ENCODE peak calls at places on chromosomes 5 and 9, in seven cellular contexts. X is AG09309, Y is HepG2, J is colonic mucosa, V is GM12865, N is upper lobe of right lung, A is choroid plexus epithelial cell. R is an unnamed sample.

GRCh38 chr9:80554856-80555255 is 983.1 kb downstream of the TLE4 start:
- DNase-seq in X (no peak), Y (no peak), J (no peak), V (no peak), N (no peak), A (no peak), R (no peak)

GRCh38 chr5:78360674-78361225 is 333 bp downstream of the SCAMP1 start:
- DNase-seq in X (no peak), Y (no peak), J (peak; percentile 74), V (peak; percentile 66), N (peak; percentile 84), A (no peak), R (no peak)

GRCh38 chr9:32783168-32783891 is at the start of gene TMEM215:
- DNase-seq in X (no peak), Y (no peak), J (no peak), V (no peak), N (no peak), A (peak; percentile 0), R (no peak)

GRCh38 chr5:133035224-133035623 is 8.9 kb upstream of the ZCCHC10 start:
- DNase-seq in X (no peak), Y (no peak), J (no peak), V (no peak), N (no peak), A (no peak), R (no peak)

GRCh38 chr5:180441577-180441976 is 52.6 kb upstream of the CNOT6 start:
- DNase-seq in X (peak; percentile 52), Y (no peak), J (no peak), V (no peak), N (peak; percentile 92), A (peak; percentile 54), R (no peak)

GRCh38 chr9:92350129-92350739 is 24.5 kb downstream of the CENPP start:
- DNase-seq in X (peak; percentile 46), Y (no peak), J (no peak), V (no peak), N (no peak), A (peak; percentile 43), R (peak; percentile 12)

GRCh38 chr5:1799110-1799601 is 481 bp downstream of the MRPL36 start:
- DNase-seq in X (no peak), Y (peak; percentile 77), J (peak; percentile 36), V (peak; percentile 47), N (no peak), A (peak; percentile 43), R (no peak)

GRCh38 chr5:78597068-78597857 is 51.3 kb downstream of the LHFPL2 start:
- DNase-seq in X (no peak), Y (peak; percentile 79), J (no peak), V (no peak), N (no peak), A (peak; percentile 76), R (peak; percentile 74)

GRCh38 chr9:126604059-126604685 is 9.6 kb upstream of the LMX1B start:
- DNase-seq in X (no peak), Y (no peak), J (no peak), V (no peak), N (no peak), A (no peak), R (no peak)

GRCh38 chr5:169686137-169686536 is 49.1 kb downstream of the DOCK2 start:
- DNase-seq in X (no peak), Y (no peak), J (no peak), V (peak; percentile 65), N (no peak), A (no peak), R (no peak)

GRCh38 chr5:166551384-166551783 is 1740.1 kb upstream of the WWC1 start:
- DNase-seq in X (no peak), Y (no peak), J (no peak), V (no peak), N (no peak), A (no peak), R (no peak)

DNA sequence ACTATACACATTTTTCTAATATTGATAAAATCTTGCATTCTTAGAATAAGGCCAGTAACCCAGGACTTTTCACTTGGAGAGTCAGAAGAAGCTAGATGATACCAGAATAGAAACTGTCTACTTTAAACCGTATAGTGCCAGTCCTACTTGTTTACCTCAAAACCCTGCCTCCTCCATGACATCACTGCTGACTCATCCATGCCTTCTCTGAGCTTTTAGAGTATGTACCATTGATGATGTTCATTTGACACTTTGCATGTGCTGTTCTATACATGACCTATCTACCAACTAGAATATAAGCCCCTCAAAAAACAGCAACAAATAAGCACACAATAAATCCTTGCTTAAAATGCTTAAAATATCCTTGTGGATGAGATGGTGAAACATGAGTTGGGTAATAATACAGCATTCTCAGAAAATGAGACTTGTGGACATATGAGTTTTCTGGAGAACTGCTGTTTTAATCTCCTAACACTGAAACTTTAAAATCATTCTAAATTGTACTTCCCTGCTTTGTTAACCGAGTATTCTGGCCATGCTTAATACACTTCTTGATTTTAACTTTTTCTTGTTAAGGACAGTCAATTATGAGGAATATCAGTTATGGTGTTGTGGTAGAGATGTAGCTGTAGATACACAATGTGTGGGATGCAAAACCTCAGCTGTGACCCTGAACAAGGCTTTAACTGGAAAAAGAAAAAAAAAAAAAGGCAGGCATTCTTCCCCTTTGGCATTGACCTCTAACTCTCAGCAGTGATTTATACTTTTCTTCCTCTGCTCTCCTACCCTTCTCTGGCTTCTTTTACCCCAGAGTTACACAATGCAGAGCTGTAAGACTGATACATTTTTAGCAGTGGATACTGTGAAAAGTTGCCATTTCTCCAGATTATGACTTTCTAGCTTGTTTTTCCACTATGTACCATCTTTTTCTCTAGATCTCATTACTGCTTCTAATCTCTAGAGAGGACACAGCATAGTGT is 2.3 kb downstream of the CTNNAL1 start:
- DNase-seq in X (no peak), Y (peak; percentile 60), J (no peak), V (peak; percentile 54), N (no peak), A (peak; percentile 90), R (peak; percentile 71)
- H3K4me3 ChIP-seq in X (peak overlapping the region; percentile 81), Y (peak overlapping the region; percentile 90), J (no peak overlapping the region), V (no peak overlapping the region), N (peak overlapping the region; percentile 80), A (peak overlapping the region; percentile 84), R (peak overlapping the region; percentile 74)

DNA sequence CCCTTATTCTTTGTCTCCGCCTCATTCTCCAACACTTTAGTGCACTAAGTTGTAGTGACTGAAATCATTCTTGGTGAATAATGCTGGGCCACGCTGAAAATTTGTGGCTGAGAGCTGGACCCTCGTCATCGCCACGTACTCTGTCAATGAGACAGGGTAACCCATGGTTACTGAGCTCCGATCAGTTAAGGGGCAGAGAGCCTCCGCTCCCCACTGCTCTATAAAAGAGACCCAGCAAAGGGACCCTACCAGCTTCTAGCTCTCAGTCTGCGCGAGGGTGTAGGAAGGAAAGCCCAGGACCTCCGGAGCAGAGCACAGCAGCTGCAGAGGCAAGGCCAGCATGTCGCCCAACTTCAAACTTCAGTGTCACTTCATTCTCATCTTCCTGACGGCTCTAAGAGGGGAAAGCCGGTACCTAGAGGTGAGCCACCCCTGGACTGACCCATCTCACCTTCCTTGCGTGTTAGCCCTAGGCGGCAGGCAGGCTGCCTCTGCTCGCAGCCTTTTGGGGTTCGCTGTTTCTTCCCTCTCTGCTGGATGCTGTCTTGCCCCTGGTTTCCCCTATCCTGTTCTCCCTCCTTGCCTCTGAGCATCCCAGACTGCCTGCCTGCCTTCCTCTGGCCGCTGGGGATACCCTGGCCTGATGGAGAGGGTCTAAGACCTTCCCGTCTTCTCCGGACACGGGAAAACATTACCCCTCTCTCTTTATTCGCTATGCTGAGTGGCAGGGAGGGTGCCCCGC is at the start of gene CRHBP:
- DNase-seq in X (no peak), Y (no peak), J (no peak), V (no peak), N (no peak), A (no peak), R (no peak)
- H3K4me3 ChIP-seq in X (no peak within 1 kb of the TSS), Y (no peak within 1 kb of the TSS), J (peak within 1 kb of the TSS; percentile 3), V (no peak within 1 kb of the TSS), N (peak within 1 kb of the TSS; percentile 30), A (peak within 1 kb of the TSS; percentile 50), R (peak within 1 kb of the TSS; percentile 40)

GRCh38 chr5:81773148-81773547 is 22.3 kb upstream of the SSBP2 start:
- DNase-seq in X (no peak), Y (no peak), J (no peak), V (no peak), N (no peak), A (no peak), R (no peak)
- H3K4me3 ChIP-seq in X (no peak overlapping the region), Y (no peak overlapping the region), J (no peak overlapping the region), V (no peak overlapping the region), N (no peak overlapping the region), A (no peak overlapping the region), R (no peak overlapping the region)

GRCh38 chr9:129418451-129418850 is 202.4 kb downstream of the C9orf50 start:
- DNase-seq in X (no peak), Y (no peak), J (no peak), V (no peak), N (no peak), A (no peak), R (no peak)

GRCh38 chr9:129415031-129415953 is 205.6 kb downstream of the C9orf50 start:
- DNase-seq in X (no peak), Y (peak; percentile 47), J (peak; percentile 31), V (no peak), N (no peak), A (no peak), R (no peak)

GRCh38 chr9:129419382-129419899 is 201.5 kb downstream of the C9orf50 start:
- DNase-seq in X (no peak), Y (no peak), J (no peak), V (no peak), N (no peak), A (no peak), R (no peak)

GRCh38 chr9:129415954-129416651 is 204.8 kb downstream of the C9orf50 start:
- DNase-seq in X (no peak), Y (no peak), J (no peak), V (no peak), N (no peak), A (no peak), R (no peak)

GRCh38 chr9:129416831-129417604 is 203.9 kb downstream of the C9orf50 start:
- DNase-seq in X (no peak), Y (no peak), J (no peak), V (no peak), N (no peak), A (no peak), R (no peak)
- H3K4me3 ChIP-seq in X (no peak overlapping the region), Y (no peak overlapping the region), J (no peak overlapping the region), V (no peak overlapping the region), N (no peak overlapping the region), A (no peak overlapping the region), R (no peak overlapping the region)

R was measured in skeletal muscle cell.